ENCODE peak calls at places on chromosomes 4 and X, in four cellular contexts. L is breast epithelium, M is fibroblast of lung, S is HL-60. W is an unnamed sample. For H3K27me3, the result is how much of the 10 kb centered on the place peaks cover.

GRCh38 chr4:162838671-162839070 is 328.0 kb downstream of the NAF1 start:
- DNase-seq in L (no peak), M (no peak), S (no peak), W (no peak)

GRCh38 chrX:48823029-48823428 is 3.3 kb upstream of the ERAS start:
- DNase-seq in L (no peak), M (no peak), S (no peak), W (no peak)

GRCh38 chrX:19177710-19178109 is 55.4 kb upstream of the ADGRG2 start:
- DNase-seq in L (no peak), M (no peak), S (no peak), W (no peak)

GRCh38 chr4:185773419-185773818 is 38.6 kb downstream of the SORBS2 start:
- DNase-seq in L (peak), M (no peak), S (no peak), W (no peak)

GRCh38 chr4:11525085-11525484 is 96.4 kb upstream of the HS3ST1 start:
- DNase-seq in L (no peak), M (no peak), S (no peak), W (peak)

GRCh38 chr4:53321151-53321987 is 44.5 kb downstream of the SCFD2 start:
- DNase-seq in L (no peak), M (peak), S (no peak), W (peak)

GRCh38 chrX:49233176-49233575 is at the start of gene CACNA1F:
- DNase-seq in L (no peak), M (no peak), S (no peak), W (no peak)

GRCh38 chr4:186760576-186760975 is 36.9 kb upstream of the FAT1 start:
- DNase-seq in L (no peak), M (peak), S (no peak), W (peak)

GRCh38 chr4:6689506-6689960 is 4.1 kb upstream of the S100P start:
- DNase-seq in L (no peak), M (no peak), S (no peak), W (no peak)

GRCh38 chr4:17310269-17310652 is 201.6 kb downstream of the QDPR start:
- DNase-seq in L (no peak), M (no peak), S (no peak), W (no peak)

GRCh38 chrX:72620550-72621145 is 48.0 kb upstream of the HDAC8 start:
- DNase-seq in L (peak), M (peak), S (no peak), W (peak)

GRCh38 chr4:150181536-150181935 is 103.3 kb downstream of the DCLK2 start:
- DNase-seq in L (no peak), M (peak), S (no peak), W (no peak)

GRCh38 chrX:6052111-6052745 is 176.4 kb downstream of the NLGN4X start:
- DNase-seq in L (no peak), M (no peak), S (no peak), W (peak)

GRCh38 chrX:11269996-11270395 is 23.2 kb upstream of the AMELX start:
- DNase-seq in L (no peak), M (no peak), S (no peak), W (no peak)

GRCh38 chrX:24423960-24424359 is 41.1 kb upstream of the PDK3 start:
- DNase-seq in L (no peak), M (no peak), S (no peak), W (no peak)

GRCh38 chrX:113384628-113385027 is 544.0 kb upstream of the AMOT start:
- DNase-seq in L (no peak), M (peak), S (no peak), W (peak)

GRCh38 chrX:74521961-74522833 is 92.2 kb downstream of the RLIM start:
- DNase-seq in L (no peak), M (peak), S (no peak), W (no peak)

GRCh38 chr4:183142566-183143545 is 43.8 kb downstream of the WWC2 start:
- DNase-seq in L (peak), M (peak), S (no peak), W (peak)

GRCh38 chr4:1116837-1117236 is 3.5 kb upstream of the RNF212 start:
- DNase-seq in L (no peak), M (peak), S (no peak), W (no peak)

GRCh38 chr4:167020410-167020809 is 213.9 kb downstream of the SPOCK3 start:
- DNase-seq in L (no peak), M (peak), S (no peak), W (no peak)

GRCh38 chr4:173735055-173735454 is 205.0 kb upstream of the HAND2 start:
- DNase-seq in L (no peak), M (peak), S (no peak), W (peak)

GRCh38 chrX:65688403-65688881 is 21.0 kb downstream of the MSN start:
- DNase-seq in L (no peak), M (peak), S (no peak), W (peak)

GRCh38 chr4:61468091-61468720 is 268.1 kb downstream of the ADGRL3 start:
- DNase-seq in L (no peak), M (peak), S (peak), W (peak)

GRCh38 chr4:172688536-172688935 is 480.1 kb upstream of the GALNT7 start:
- DNase-seq in L (no peak), M (no peak), S (no peak), W (no peak)

GRCh38 chr4:40325406-40326019 is 9.6 kb upstream of the CHRNA9 start:
- DNase-seq in L (peak), M (peak), S (peak), W (no peak)

GRCh38 chrX:152844256-152844655 is 13.4 kb downstream of the NSDHL start:
- DNase-seq in L (no peak), M (no peak), S (no peak), W (no peak)

GRCh38 chrX:38279188-38279587 is 48.1 kb downstream of the RPGR start:
- DNase-seq in L (no peak), M (peak), S (no peak), W (no peak)

GRCh38 chrX:46328133-46328532 is 217.1 kb downstream of the ZNF674 start:
- DNase-seq in L (no peak), M (no peak), S (no peak), W (no peak)
- H3K27ac ChIP-seq in L (no peak), M (no peak), S (no peak), W (peak)

GRCh38 chrX:16162391-16162790 is 4.9 kb upstream of the MAGEB17 start:
- DNase-seq in L (no peak), M (no peak), S (no peak), W (no peak)
- H3K27me3 ChIP-seq in L (under half), M (under half), S (under half), W (under half)

GRCh38 chrX:45862801-45863200 is 662.1 kb upstream of the DIPK2B start:
- DNase-seq in L (no peak), M (no peak), S (no peak), W (no peak)

GRCh38 chrX:45860450-45860849 is 659.8 kb upstream of the DIPK2B start:
- DNase-seq in L (no peak), M (no peak), S (no peak), W (no peak)

DNA sequence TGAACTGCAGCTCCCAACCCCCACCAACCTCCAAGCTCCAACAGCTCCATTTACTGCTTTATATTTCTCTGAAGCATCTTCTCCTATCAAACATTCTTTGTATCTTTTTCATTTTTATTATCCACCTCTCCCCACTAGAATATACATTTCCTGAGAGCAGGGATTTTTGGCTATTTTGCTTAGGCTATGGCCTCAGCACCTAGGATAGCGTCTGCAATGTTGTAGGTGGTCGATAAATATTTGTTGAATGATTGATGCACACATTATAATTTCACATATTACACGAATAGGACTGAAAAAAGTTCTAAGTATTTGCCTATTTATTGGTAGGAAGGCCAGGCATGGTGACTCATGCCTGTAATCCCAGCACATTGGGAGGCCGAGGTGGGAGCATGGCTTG is 658.7 kb upstream of the DIPK2B start:
- DNase-seq in L (no peak), M (no peak), S (no peak), W (no peak)
- H3K27ac ChIP-seq in L (no peak), M (no peak), S (no peak), W (no peak)

DNA sequence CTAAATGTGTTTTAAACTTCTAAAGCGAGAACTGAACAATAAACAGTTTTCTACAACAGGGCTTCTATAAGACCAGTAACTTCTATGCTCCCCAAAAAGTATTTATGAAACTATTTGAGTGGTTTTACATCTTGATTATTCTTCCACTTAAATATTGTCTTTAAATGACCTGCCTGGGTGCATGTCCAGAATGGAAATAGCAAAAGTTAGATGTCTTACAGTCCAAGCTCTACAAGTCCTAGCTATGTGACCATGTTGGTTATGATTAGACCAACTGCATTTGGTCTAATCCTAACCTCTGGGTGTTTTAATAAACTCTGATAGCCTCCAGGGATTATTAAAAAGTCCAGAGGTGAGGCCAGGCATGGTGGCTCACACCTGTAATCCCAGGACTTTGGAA is 79.0 kb upstream of the ATXN3L start:
- DNase-seq in L (no peak), M (no peak), S (no peak), W (no peak)
- H3K27me3 ChIP-seq in L (under half), M (under half), S (under half), W (under half)

DNA sequence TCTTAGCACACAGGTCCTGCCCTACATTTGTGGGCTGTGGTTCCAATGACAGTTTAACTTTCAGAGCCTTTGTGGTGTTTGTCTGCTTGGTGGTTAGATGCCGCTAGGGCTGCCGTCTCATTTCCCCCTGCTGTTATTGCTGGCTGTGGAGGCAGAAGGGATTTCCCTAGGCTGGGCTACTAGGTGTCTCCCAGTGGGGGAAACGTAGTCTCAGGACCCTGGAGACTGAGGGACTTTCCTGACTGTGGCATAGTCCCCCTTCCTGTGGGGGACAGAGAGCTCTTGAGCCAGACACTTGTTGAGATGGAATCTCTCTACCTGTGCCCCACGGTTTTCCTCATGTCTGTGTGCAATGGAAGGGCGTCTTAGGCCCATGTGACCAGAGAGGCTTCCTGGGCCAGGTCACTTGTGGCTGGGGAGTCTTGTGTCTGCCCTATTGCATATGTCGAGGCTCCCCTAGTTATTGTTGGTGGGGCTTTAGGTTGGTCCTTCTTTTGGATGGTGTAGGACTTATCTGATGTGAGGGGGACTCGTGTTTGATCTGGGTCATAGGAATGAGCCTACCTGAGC is 68.2 kb downstream of the ARHGAP10 start:
- DNase-seq in L (no peak), M (no peak), S (no peak), W (no peak)
- H3K27ac ChIP-seq in L (peak), M (no peak), S (peak), W (no peak)

GRCh38 chr4:3756343-3757059 is 9.7 kb upstream of the ADRA2C start:
- DNase-seq in L (no peak), M (no peak), S (no peak), W (no peak)
- H3K27me3 ChIP-seq in L (under half), M (under half), S (under half), W (under half)

DNA sequence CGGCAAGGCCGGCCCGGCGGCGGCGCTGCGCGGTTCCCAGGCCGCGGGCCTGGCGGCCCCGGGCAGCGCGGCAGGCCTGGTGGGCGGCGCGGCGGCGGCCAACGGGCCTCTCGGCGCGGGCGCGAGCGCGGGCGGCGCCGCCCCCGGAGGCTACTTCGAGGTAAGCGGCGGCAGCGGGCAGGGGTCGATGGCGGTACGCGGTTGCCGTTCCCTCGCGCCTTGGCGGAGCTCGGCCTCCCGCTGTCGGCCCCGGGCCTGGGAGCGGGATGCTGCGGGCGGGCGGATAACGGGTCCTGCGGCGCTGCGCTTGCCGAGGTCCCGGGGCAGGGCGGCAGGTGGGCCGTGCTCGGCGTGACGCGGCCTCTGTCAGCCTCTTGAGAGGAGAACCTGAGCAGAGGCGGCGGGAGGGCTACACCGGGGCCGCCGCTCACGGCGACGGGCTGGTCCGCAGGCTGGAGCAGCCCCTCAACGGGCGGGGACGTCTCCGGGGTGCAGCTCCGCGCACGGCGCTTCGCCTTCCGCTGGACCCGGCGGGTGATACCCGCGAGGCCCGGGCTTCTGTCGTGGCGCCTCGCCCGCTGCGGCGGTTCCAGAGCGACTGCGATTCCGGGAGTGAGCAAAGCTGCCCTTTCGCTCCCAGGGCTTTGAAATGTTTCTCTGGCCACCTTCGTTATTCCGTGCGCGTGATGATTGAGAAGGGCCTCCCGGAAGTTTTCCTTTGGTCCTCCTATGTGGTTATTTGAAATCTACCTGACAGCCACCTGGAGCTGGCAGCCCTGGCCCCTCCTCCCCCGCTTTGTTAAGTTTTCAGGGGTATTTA is 774 bp downstream of the FAM193A start:
- DNase-seq in L (peak), M (peak), S (peak), W (peak)
- H3K27ac ChIP-seq in L (peak), M (peak), S (peak), W (peak)

DNA sequence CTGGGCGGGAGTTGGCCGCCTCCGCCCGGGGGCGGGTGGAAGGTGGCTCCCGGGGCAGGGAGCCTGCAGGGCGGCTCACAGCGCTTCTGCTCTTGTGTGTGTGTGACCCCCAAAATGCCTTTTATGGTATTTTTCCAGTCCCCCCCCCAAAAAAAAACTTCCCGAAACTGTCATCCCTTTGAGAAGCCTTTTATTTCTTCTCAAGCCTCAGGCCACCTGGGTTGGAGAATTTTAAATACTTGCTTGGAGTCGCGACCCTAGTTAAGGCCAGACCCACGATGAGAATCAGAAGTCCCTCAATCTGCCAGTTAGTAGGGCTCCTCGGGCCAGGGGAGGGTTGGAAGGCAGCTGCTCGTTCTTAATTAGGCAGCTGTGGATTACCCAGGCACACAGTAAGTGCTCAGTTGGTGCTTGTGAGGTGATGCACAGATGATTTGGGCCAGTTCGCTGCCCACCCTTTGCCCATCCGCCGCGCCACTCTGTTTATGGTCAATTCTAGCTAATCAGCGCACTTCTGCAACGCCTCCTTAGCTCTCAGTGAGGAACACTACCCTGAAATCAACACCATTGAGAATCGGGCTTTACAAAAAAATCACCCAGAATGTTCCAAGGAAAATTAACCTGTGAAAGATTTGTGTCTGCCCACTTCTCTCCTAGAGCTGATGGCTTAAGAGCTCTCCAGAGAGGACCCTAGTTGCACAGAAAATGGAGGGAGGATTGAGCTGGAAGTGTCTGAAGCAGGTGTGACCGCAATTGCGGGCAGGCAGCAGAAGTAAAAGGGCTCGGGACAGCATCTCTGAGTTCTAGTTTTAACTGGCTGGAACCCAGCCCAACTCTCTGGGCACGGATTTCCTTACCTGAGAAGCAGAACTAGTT is 648 bp upstream of the SCD5 start:
- DNase-seq in L (no peak), M (no peak), S (peak), W (peak)
- H3K27me3 ChIP-seq in L (under half), M (under half), S (under half), W (under half)

GRCh38 chr4:144582105-144582850 is 63.7 kb upstream of the HHIP start:
- DNase-seq in L (no peak), M (no peak), S (no peak), W (peak)
- H3K27ac ChIP-seq in L (no peak), M (no peak), S (no peak), W (peak)

GRCh38 chr4:110611968-110612447 is 10.9 kb downstream of the PITX2 start:
- DNase-seq in L (no peak), M (no peak), S (no peak), W (no peak)
- H3K27me3 ChIP-seq in L (half or more), M (half or more), S (half or more), W (under half)

W was measured in foreskin keratinocyte.